ENCODE peak calls at places on chromosomes 5 and 9, in four cellular contexts. Z is epithelial cell of esophagus, K is skeletal muscle cell, I is A549. N is an unnamed sample.
A peak's percentile ranks its signal among the peaks of the same experiment; 100 is the strongest.

GRCh38 chr5:9350301-9350797 is 195.5 kb downstream of the SEMA5A start:
- DNase-seq in Z (no peak), K (no peak), I (no peak), N (no peak)

GRCh38 chr9:120387257-120387999 is 192.5 kb downstream of the CDK5RAP2 start:
- DNase-seq in Z (no peak), K (no peak), I (no peak), N (no peak)

GRCh38 chr9:71729816-71730526 is 38.3 kb downstream of the CEMIP2 start:
- DNase-seq in Z (peak; percentile 57), K (no peak), I (no peak), N (no peak)

GRCh38 chr5:102554092-102554491 is 55.3 kb upstream of the SLCO6A1 start:
- DNase-seq in Z (no peak), K (no peak), I (no peak), N (peak; percentile 75)

GRCh38 chr5:100900796-100901731 is 2.0 kb downstream of the ST8SIA4 start:
- DNase-seq in Z (peak; percentile 71), K (no peak), I (peak; percentile 65), N (no peak)

GRCh38 chr5:134174841-134175839 is 1.6 kb downstream of the SKP1 start:
- DNase-seq in Z (peak; percentile 36), K (no peak), I (peak; percentile 23), N (no peak)

GRCh38 chr9:85185486-85186217 is 516.1 kb downstream of the NTRK2 start:
- DNase-seq in Z (no peak), K (no peak), I (no peak), N (no peak)

GRCh38 chr5:131536211-131536826 is 98.7 kb downstream of the RAPGEF6 start:
- DNase-seq in Z (no peak), K (peak; percentile 25), I (no peak), N (no peak)

GRCh38 chr5:36364473-36364872 is 62.8 kb upstream of the RANBP3L start:
- DNase-seq in Z (no peak), K (no peak), I (no peak), N (no peak)

GRCh38 chr9:133861103-133861502 is 123.0 kb upstream of the SARDH start:
- DNase-seq in Z (no peak), K (no peak), I (no peak), N (no peak)

GRCh38 chr5:172688735-172689572 is 47.9 kb downstream of the NEURL1B start:
- DNase-seq in Z (peak; percentile 64), K (no peak), I (no peak), N (no peak)

GRCh38 chr5:51821697-51822096 is 438.4 kb downstream of the ISL1 start:
- DNase-seq in Z (no peak), K (no peak), I (no peak), N (no peak)

GRCh38 chr5:124649548-124650501 is 96.6 kb downstream of the ZNF608 start:
- DNase-seq in Z (peak; percentile 65), K (peak; percentile 80), I (no peak), N (peak; percentile 88)

GRCh38 chr5:93593476-93594060 is 10.5 kb downstream of the NR2F1 start:
- DNase-seq in Z (no peak), K (no peak), I (no peak), N (no peak)

GRCh38 chr5:143248822-143249579 is 154.5 kb downstream of the NR3C1 start:
- DNase-seq in Z (peak; percentile 88), K (no peak), I (peak; percentile 68), N (no peak)

GRCh38 chr5:181203842-181204560 is 995 bp downstream of the TRIM7 start:
- DNase-seq in Z (peak; percentile 41), K (no peak), I (peak; percentile 63), N (no peak)

GRCh38 chr9:114184071-114184470 is 28.7 kb downstream of the COL27A1 start:
- DNase-seq in Z (no peak), K (no peak), I (no peak), N (no peak)

GRCh38 chr5:150428978-150429377 is 16.3 kb upstream of the CD74 start:
- DNase-seq in Z (no peak), K (no peak), I (no peak), N (no peak)

GRCh38 chr5:160968480-160968879 is 116.5 kb upstream of the ATP10B start:
- DNase-seq in Z (peak; percentile 68), K (no peak), I (no peak), N (no peak)

GRCh38 chr5:79697222-79698164 is 7.9 kb downstream of the CMYA5 start:
- DNase-seq in Z (peak; percentile 26), K (no peak), I (no peak), N (no peak)

GRCh38 chr5:130578354-130578753 is 586.7 kb downstream of the HINT1 start:
- DNase-seq in Z (no peak), K (no peak), I (no peak), N (no peak)

GRCh38 chr5:139658928-139659667 is 10.9 kb downstream of the CXXC5 start:
- DNase-seq in Z (peak; percentile 30), K (peak; percentile 57), I (peak; percentile 70), N (no peak)

GRCh38 chr5:27682600-27682999 is 644.2 kb upstream of the CDH9 start:
- DNase-seq in Z (peak; percentile 46), K (no peak), I (peak; percentile 17), N (no peak)

GRCh38 chr9:123616707-123617106 is 260.7 kb downstream of the CRB2 start:
- DNase-seq in Z (no peak), K (no peak), I (no peak), N (no peak)

GRCh38 chr5:154756871-154757646 is 1.9 kb downstream of the LARP1 start:
- DNase-seq in Z (peak; percentile 43), K (no peak), I (peak; percentile 41), N (no peak)

GRCh38 chr9:85914108-85914507 is 26.8 kb upstream of the NAA35 start:
- DNase-seq in Z (no peak), K (no peak), I (no peak), N (no peak)

GRCh38 chr9:27150758-27151431 is 41.9 kb downstream of the TEK start:
- DNase-seq in Z (no peak), K (peak; percentile 62), I (no peak), N (peak; percentile 30)

GRCh38 chr5:9265391-9266287 is 280.2 kb downstream of the SEMA5A start:
- DNase-seq in Z (peak; percentile 87), K (peak; percentile 95), I (no peak), N (peak; percentile 82)

GRCh38 chr5:88732181-88732633 is 150.8 kb downstream of the MEF2C start:
- DNase-seq in Z (no peak), K (no peak), I (no peak), N (no peak)

GRCh38 chr5:173093597-173093996 is 37.4 kb downstream of the CREBRF start:
- DNase-seq in Z (peak; percentile 45), K (no peak), I (peak; percentile 28), N (no peak)

GRCh38 chr9:129276486-129277260 is 98.6 kb upstream of the IER5L start:
- DNase-seq in Z (no peak), K (no peak), I (no peak), N (no peak)

GRCh38 chr9:120876842-120877240 is at the start of gene PHF19:
- DNase-seq in Z (peak; percentile 39), K (no peak), I (peak; percentile 64), N (no peak)

GRCh38 chr5:126357585-126358342 is 65.4 kb upstream of the GRAMD2B start:
- DNase-seq in Z (no peak), K (no peak), I (no peak), N (no peak)

GRCh38 chr5:126355940-126356339 is 67.3 kb upstream of the GRAMD2B start:
- DNase-seq in Z (no peak), K (no peak), I (no peak), N (no peak)

GRCh38 chr5:126354012-126354856 is 69.0 kb upstream of the GRAMD2B start:
- DNase-seq in Z (peak; percentile 87), K (peak; percentile 85), I (peak; percentile 43), N (peak; percentile 95)

GRCh38 chr5:126358525-126358924 is 64.7 kb upstream of the GRAMD2B start:
- DNase-seq in Z (no peak), K (no peak), I (no peak), N (no peak)

DNA sequence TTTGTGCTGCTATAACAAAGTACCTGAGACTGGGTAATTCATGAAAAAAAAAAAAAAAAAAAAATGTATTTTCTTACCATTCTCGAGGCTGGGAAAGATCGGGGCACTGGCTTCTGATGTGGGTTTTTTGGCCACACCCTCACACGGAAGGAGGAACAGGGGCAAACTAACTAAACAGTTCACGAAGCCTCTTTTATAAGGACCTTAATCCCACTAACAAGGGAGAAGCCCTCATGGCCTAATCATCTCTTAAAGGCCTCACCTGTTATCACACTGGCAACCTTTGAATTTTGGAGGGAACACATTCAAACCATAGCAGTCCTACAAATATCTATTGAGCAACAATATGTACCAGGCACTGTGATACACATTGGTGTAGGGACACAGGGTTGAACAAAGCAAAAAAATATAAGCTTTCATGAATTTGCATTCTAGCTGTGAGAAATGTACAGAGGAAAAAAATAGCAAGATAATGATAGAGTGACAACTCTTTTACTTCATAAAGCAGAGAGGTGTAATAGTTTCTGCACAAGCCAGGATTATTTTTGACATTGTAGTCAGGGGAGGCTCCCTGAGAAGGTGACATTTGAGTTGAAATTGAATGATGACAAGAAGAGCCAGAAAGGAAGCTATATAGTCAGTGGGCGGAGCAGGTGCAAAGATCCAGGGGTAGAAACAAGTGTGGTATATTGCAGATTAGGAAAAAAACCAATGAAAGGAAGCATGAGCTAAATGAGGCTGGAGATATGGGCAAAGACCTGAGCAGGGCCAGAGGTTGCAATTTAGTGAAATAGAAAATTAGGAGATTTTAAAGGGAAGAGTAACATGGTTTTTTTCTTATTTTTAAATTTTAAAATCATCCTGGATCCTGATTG is 68.1 kb upstream of the GRAMD2B start:
- DNase-seq in Z (no peak), K (no peak), I (no peak), N (no peak)
- H3K4me3 ChIP-seq in Z (no peak overlapping the region), K (no peak overlapping the region), I (no peak overlapping the region), N (no peak overlapping the region)

GRCh38 chr9:35904966-35905781 is 828 bp upstream of the HRCT1 start:
- DNase-seq in Z (peak; percentile 82), K (peak; percentile 28), I (peak; percentile 25), N (no peak)
- H3K4me3 ChIP-seq in Z (no peak overlapping the region), K (no peak overlapping the region), I (no peak overlapping the region), N (no peak overlapping the region)

DNA sequence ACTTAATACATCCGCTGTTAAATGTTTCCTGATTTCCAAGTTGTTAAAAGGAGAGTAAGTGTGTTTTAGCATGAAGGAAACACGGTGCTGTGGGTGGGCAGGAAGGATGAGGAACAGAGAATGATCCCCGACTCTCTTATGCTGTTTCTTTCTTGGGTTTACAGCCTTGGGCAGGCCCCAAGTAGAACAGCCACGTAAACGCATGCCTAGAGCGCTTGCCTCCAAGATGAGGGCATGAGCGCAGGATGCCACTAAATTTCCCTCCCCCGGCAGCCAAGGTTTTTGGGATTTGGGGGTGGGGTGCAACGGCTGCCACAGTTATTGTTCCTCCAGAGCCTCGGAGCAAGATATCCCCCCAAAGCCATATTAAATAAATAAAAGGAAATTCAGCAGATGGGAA is 10.1 kb upstream of the DELE1 start:
- DNase-seq in Z (no peak), K (no peak), I (no peak), N (no peak)
- H3K4me3 ChIP-seq in Z (no peak overlapping the region), K (peak overlapping the region; percentile 43), I (no peak overlapping the region), N (peak overlapping the region; percentile 18)

GRCh38 chr9:37338218-37338617 is 84.3 kb upstream of the GRHPR start:
- DNase-seq in Z (no peak), K (no peak), I (no peak), N (no peak)
- H3K4me3 ChIP-seq in Z (no peak overlapping the region), K (no peak overlapping the region), I (no peak overlapping the region), N (no peak overlapping the region)

GRCh38 chr9:122268041-122268814 is 3.5 kb downstream of the MRRF start:
- DNase-seq in Z (no peak), K (no peak), I (no peak), N (no peak)
- H3K4me3 ChIP-seq in Z (no peak overlapping the region), K (no peak overlapping the region), I (no peak overlapping the region), N (no peak overlapping the region)